ENCODE peak calls at places on chromosomes 12 and 14, in ten cellular contexts. J is EL; H is right atrium auricular region; R is stimulated activated CD4-positive, alpha-beta T cell treated with anti-CD3 and anti-CD28 coated beads, Interleukin-15, amount 100 ng/mL, for 48 hours; A is dorsolateral prefrontal cortex; O is ecto neural progenitor cell; D is choroid plexus epithelial cell; P is breast epithelium; Y is CD4-positive, alpha-beta memory T cell; B is A549. N is an unnamed sample.

GRCh38 chr12:6942331-6942665 is 1.3 kb upstream of the RNU7-1 start:
- DNase-seq in J (peak; percentile 29), H (no peak), R (no peak), A (no peak), O (no peak), D (no peak), P (no peak), Y (no peak), B (no peak), N (no peak)

GRCh38 chr12:116610971-116611541 is 51.9 kb downstream of the MAP1LC3B2 start:
- DNase-seq in J (no peak), H (no peak), R (no peak), A (no peak), O (no peak), D (no peak), P (no peak), Y (no peak), B (no peak), N (no peak)

GRCh38 chr14:62532186-62532585 is 513.1 kb downstream of the KCNH5 start:
- DNase-seq in J (peak; percentile 8), H (no peak), R (no peak), A (no peak), O (no peak), D (peak; percentile 1), P (no peak), Y (no peak), B (no peak), N (no peak)

GRCh38 chr14:92973265-92973797 is 50.4 kb downstream of the CHGA start:
- DNase-seq in J (peak; percentile 90), H (peak; percentile 89), R (peak; percentile 26), A (peak; percentile 91), O (peak; percentile 81), D (peak; percentile 33), P (peak; percentile 69), Y (no peak), B (no peak), N (peak; percentile 41)

GRCh38 chr14:30333934-30334333 is 225.0 kb upstream of the G2E3 start:
- DNase-seq in J (no peak), H (no peak), R (no peak), A (no peak), O (no peak), D (no peak), P (no peak), Y (no peak), B (no peak), N (no peak)

GRCh38 chr12:124914392-124915248 is at the start of gene UBC:
- DNase-seq in J (peak; percentile 89), H (peak; percentile 96), R (peak; percentile 82), A (peak; percentile 94), O (peak; percentile 97), D (peak; percentile 97), P (peak; percentile 90), Y (peak; percentile 93), B (no peak), N (peak; percentile 96)

GRCh38 chr14:103134405-103134804 is 11.1 kb downstream of the TNFAIP2 start:
- DNase-seq in J (no peak), H (no peak), R (no peak), A (no peak), O (no peak), D (no peak), P (no peak), Y (no peak), B (no peak), N (no peak)

GRCh38 chr12:94265521-94265920 is 117.1 kb downstream of the PLXNC1 start:
- DNase-seq in J (no peak), H (no peak), R (no peak), A (no peak), O (no peak), D (no peak), P (no peak), Y (no peak), B (no peak), N (no peak)

GRCh38 chr12:132886529-132887477 is 602 bp downstream of the CHFR start:
- DNase-seq in J (peak; percentile 34), H (no peak), R (no peak), A (no peak), O (no peak), D (peak; percentile 14), P (no peak), Y (no peak), B (peak; percentile 12), N (no peak)

GRCh38 chr14:29971101-29971500 is 43.5 kb upstream of the PRKD1 start:
- DNase-seq in J (no peak), H (no peak), R (no peak), A (no peak), O (no peak), D (no peak), P (no peak), Y (no peak), B (no peak), N (no peak)

GRCh38 chr12:53560386-53560785 is 53.1 kb upstream of the NPFF start:
- DNase-seq in J (peak; percentile 74), H (peak; percentile 61), R (no peak), A (no peak), O (no peak), D (peak; percentile 96), P (no peak), Y (no peak), B (no peak), N (no peak)

GRCh38 chr12:3355378-3355900 is 135.6 kb upstream of the PRMT8 start:
- DNase-seq in J (no peak), H (no peak), R (no peak), A (no peak), O (no peak), D (no peak), P (no peak), Y (no peak), B (no peak), N (no peak)

GRCh38 chr12:15721716-15722115 is 67.5 kb downstream of the EPS8 start:
- DNase-seq in J (peak; percentile 36), H (no peak), R (no peak), A (no peak), O (no peak), D (peak; percentile 64), P (no peak), Y (no peak), B (no peak), N (no peak)

GRCh38 chr14:106691601-106692291 is 1165.4 kb downstream of the TMEM121 start:
- DNase-seq in J (peak; percentile 1), H (no peak), R (peak; percentile 84), A (no peak), O (no peak), D (no peak), P (no peak), Y (peak; percentile 26), B (no peak), N (no peak)

GRCh38 chr12:91205791-91206190 is 23.2 kb upstream of the DCN start:
- DNase-seq in J (peak; percentile 36), H (no peak), R (no peak), A (no peak), O (no peak), D (no peak), P (no peak), Y (no peak), B (no peak), N (no peak)

GRCh38 chr12:121628536-121628935 is 2.2 kb downstream of the ORAI1 start:
- DNase-seq in J (no peak), H (no peak), R (no peak), A (no peak), O (no peak), D (no peak), P (no peak), Y (no peak), B (no peak), N (no peak)

GRCh38 chr14:93113678-93114067 is 2.1 kb downstream of the ITPK1 start:
- DNase-seq in J (no peak), H (no peak), R (no peak), A (no peak), O (no peak), D (no peak), P (no peak), Y (peak; percentile 2), B (no peak), N (no peak)

GRCh38 chr12:71456316-71456715 is 16.7 kb downstream of the LGR5 start:
- DNase-seq in J (no peak), H (no peak), R (no peak), A (peak; percentile 23), O (no peak), D (no peak), P (no peak), Y (no peak), B (no peak), N (no peak)

GRCh38 chr14:64217318-64217717 is 76.9 kb downstream of the ESR2 start:
- DNase-seq in J (no peak), H (no peak), R (no peak), A (no peak), O (no peak), D (no peak), P (peak; percentile 35), Y (no peak), B (no peak), N (no peak)

GRCh38 chr12:103561174-103561573 is 25.9 kb upstream of the STAB2 start:
- DNase-seq in J (peak; percentile 54), H (no peak), R (no peak), A (no peak), O (no peak), D (peak; percentile 31), P (no peak), Y (no peak), B (no peak), N (no peak)

GRCh38 chr12:2467447-2468195 is 327.1 kb upstream of the FKBP4 start:
- DNase-seq in J (no peak), H (no peak), R (no peak), A (no peak), O (no peak), D (no peak), P (no peak), Y (no peak), B (no peak), N (no peak)

GRCh38 chr14:93100570-93100969 is 15.2 kb downstream of the ITPK1 start:
- DNase-seq in J (no peak), H (no peak), R (no peak), A (no peak), O (no peak), D (no peak), P (no peak), Y (no peak), B (no peak), N (no peak)

GRCh38 chr14:93788557-93789365 is 476 bp upstream of the PRIMA1 start:
- DNase-seq in J (peak; percentile 6), H (peak; percentile 67), R (no peak), A (peak; percentile 24), O (peak; percentile 71), D (no peak), P (peak; percentile 35), Y (no peak), B (peak; percentile 74), N (no peak)

GRCh38 chr12:13101854-13102375 is 1.6 kb downstream of the GSG1 start:
- DNase-seq in J (peak; percentile 56), H (no peak), R (peak; percentile 14), A (no peak), O (no peak), D (peak; percentile 22), P (peak; percentile 32), Y (peak; percentile 24), B (peak; percentile 64), N (no peak)

GRCh38 chr12:41532072-41532471 is 344.0 kb downstream of the PDZRN4 start:
- DNase-seq in J (peak; percentile 2), H (no peak), R (no peak), A (no peak), O (no peak), D (no peak), P (no peak), Y (no peak), B (no peak), N (no peak)

GRCh38 chr12:34402228-34402898 is 380.1 kb downstream of the ALG10 start:
- DNase-seq in J (no peak), H (peak; percentile 28), R (no peak), A (peak; percentile 5), O (peak; percentile 29), D (no peak), P (peak; percentile 8), Y (no peak), B (no peak), N (peak; percentile 2)

GRCh38 chr12:123142948-123143752 is 7.7 kb downstream of the PITPNM2 start:
- DNase-seq in J (no peak), H (no peak), R (no peak), A (no peak), O (no peak), D (peak; percentile 49), P (no peak), Y (no peak), B (no peak), N (no peak)

GRCh38 chr12:124036117-124037109 is 63.4 kb downstream of the ZNF664 start:
- DNase-seq in J (peak; percentile 39), H (peak; percentile 13), R (no peak), A (peak; percentile 44), O (peak; percentile 69), D (peak; percentile 58), P (no peak), Y (peak; percentile 45), B (peak; percentile 56), N (no peak)